ENCODE peak calls at places on chromosomes 16 and 17, in seven cellular contexts. M is Right ventricle myocardium superior; V is AML-193; R is naive B cell; G is MCF 10A; Z is sciatic nerve; Q is activated CD4-positive, CD25-positive, alpha-beta regulatory T cell. W is an unnamed sample.

GRCh38 chr17:61338874-61339478 is 60.7 kb upstream of the TBX2 start:
- DNase-seq in V (no peak), M (no peak), Q (no peak), G (peak), R (no peak), Z (no peak), W (no peak)

GRCh38 chr16:84065536-84066132 is 23.0 kb upstream of the SLC38A8 start:
- DNase-seq in V (peak), G (peak), Q (no peak), R (no peak), Z (no peak), M (no peak), W (peak)

GRCh38 chr16:71526111-71526998 is at the start of gene CHST4:
- DNase-seq in Q (no peak), V (peak), G (peak), Z (no peak), R (no peak), M (no peak), W (peak)

GRCh38 chr17:58317421-58318064 is 11.1 kb downstream of the TSPOAP1 start:
- DNase-seq in Q (peak), R (peak), G (peak), M (peak), Z (peak), V (peak), W (peak)

GRCh38 chr17:17606416-17607000 is 15.0 kb upstream of the PEMT start:
- DNase-seq in G (no peak), V (no peak), R (no peak), Z (no peak), Q (no peak), M (no peak), W (peak)

GRCh38 chr16:74034862-74035261 is 261.8 kb upstream of the PSMD7 start:
- DNase-seq in V (no peak), M (no peak), Z (no peak), Q (no peak), G (peak), R (no peak), W (peak)

GRCh38 chr17:65064452-65065019 is 8.0 kb upstream of the GNA13 start:
- DNase-seq in R (no peak), Q (no peak), M (no peak), V (no peak), Z (peak), G (peak), W (peak)

GRCh38 chr16:71354156-71354555 is 4.4 kb upstream of the CALB2 start:
- DNase-seq in R (no peak), Z (no peak), Q (no peak), V (no peak), M (no peak), G (no peak), W (no peak)

GRCh38 chr16:30570621-30571443 is 682 bp downstream of the ZNF688 start:
- DNase-seq in R (no peak), Q (no peak), M (peak), G (no peak), Z (no peak), V (no peak), W (no peak)

GRCh38 chr16:11133344-11133921 is 122.6 kb downstream of the SOCS1 start:
- DNase-seq in M (peak), G (peak), Z (peak), R (no peak), V (no peak), Q (no peak), W (peak)

GRCh38 chr17:8089728-8090127 is 2.2 kb upstream of the ALOX12B start:
- DNase-seq in Q (no peak), V (no peak), Z (no peak), G (no peak), M (no peak), R (no peak), W (no peak)

GRCh38 chr16:46974352-46974751 is 878 bp upstream of the DNAJA2 start:
- DNase-seq in Z (no peak), G (peak), Q (no peak), M (no peak), R (peak), V (peak), W (no peak)

GRCh38 chr17:10021239-10021638 is 116.2 kb upstream of the RCVRN start:
- DNase-seq in M (peak), R (no peak), V (peak), G (no peak), Q (no peak), Z (no peak), W (no peak)

GRCh38 chr17:31598388-31598760 is 206.9 kb downstream of the RAB11FIP4 start:
- DNase-seq in G (no peak), Q (no peak), R (no peak), V (no peak), M (no peak), Z (no peak), W (no peak)

GRCh38 chr16:16120382-16121184 is 102.7 kb downstream of the ABCC6 start:
- DNase-seq in Z (no peak), R (no peak), Q (no peak), G (no peak), V (no peak), M (peak), W (no peak)

GRCh38 chr16:969508-970378 is 1.0 kb downstream of the LMF1 start:
- DNase-seq in M (peak), R (no peak), Q (no peak), Z (peak), V (no peak), G (no peak), W (peak)

GRCh38 chr17:43713494-43714162 is 45.0 kb downstream of the SOST start:
- DNase-seq in Q (no peak), Z (no peak), M (peak), R (no peak), G (no peak), V (no peak), W (peak)

GRCh38 chr17:61309857-61310256 is 89.8 kb upstream of the TBX2 start:
- DNase-seq in Z (no peak), Q (no peak), G (peak), M (no peak), R (no peak), V (no peak), W (peak)

GRCh38 chr16:31274831-31275816 is 15.3 kb downstream of the ITGAM start:
- DNase-seq in R (no peak), M (no peak), V (no peak), G (peak), Q (no peak), Z (no peak), W (no peak)

GRCh38 chr17:48134912-48135480 is 27.4 kb downstream of the SNX11 start:
- DNase-seq in M (no peak), Q (no peak), V (peak), Z (peak), R (no peak), G (no peak), W (no peak)

GRCh38 chr17:10061131-10061581 is 137.2 kb downstream of the GAS7 start:
- DNase-seq in G (no peak), M (peak), Z (peak), V (no peak), R (no peak), Q (no peak), W (peak)

GRCh38 chr17:81868674-81869220 is 2.4 kb downstream of the ARHGDIA start:
- DNase-seq in V (no peak), M (no peak), Q (no peak), R (no peak), G (peak), Z (no peak), W (peak)

GRCh38 chr17:858941-859452 is 76.8 kb downstream of the MRM3 start:
- DNase-seq in Z (no peak), M (no peak), Q (no peak), V (no peak), R (no peak), G (no peak), W (no peak)

GRCh38 chr16:2529961-2530628 is 1.1 kb downstream of the CEMP1 start:
- DNase-seq in V (no peak), Z (no peak), M (peak), G (no peak), R (peak), Q (no peak), W (no peak)